ENCODE peak calls at places on chromosomes 2 and 18, in four cellular contexts. One of them, this sample, is unnamed.

GRCh38 chr2:85707304-85707703 is 13.1 kb downstream of the GNLY start:
- DNase-seq in SK-N-SH: peak
- DNase-seq in HepG2: peak
- DNase-seq in K562: peak
- DNase-seq in this sample: peak

GRCh38 chr2:217220228-217221013 is 360.6 kb upstream of the TNP1 start:
- DNase-seq in SK-N-SH: no peak
- DNase-seq in K562: no peak
- DNase-seq in HepG2: no peak
- DNase-seq in this sample: no peak

GRCh38 chr2:176710657-176711197 is 441.5 kb downstream of the MTX2 start:
- DNase-seq in K562: no peak
- DNase-seq in HepG2: no peak
- DNase-seq in SK-N-SH: peak
- DNase-seq in this sample: no peak

GRCh38 chr2:48531141-48531648 is 1.2 kb downstream of the STON1 start:
- DNase-seq in HepG2: peak
- DNase-seq in K562: no peak
- DNase-seq in SK-N-SH: peak
- DNase-seq in this sample: no peak

GRCh38 chr18:63213331-63213900 is 106.2 kb downstream of the BCL2 start:
- DNase-seq in K562: no peak
- DNase-seq in HepG2: no peak
- DNase-seq in SK-N-SH: no peak
- DNase-seq in this sample: no peak

GRCh38 chr2:48482313-48482712 is 47.6 kb upstream of the STON1 start:
- DNase-seq in HepG2: no peak
- DNase-seq in K562: no peak
- DNase-seq in SK-N-SH: no peak
- DNase-seq in this sample: no peak

GRCh38 chr2:28437142-28437835 is 44.6 kb downstream of the FOSL2 start:
- DNase-seq in HepG2: no peak
- DNase-seq in K562: no peak
- DNase-seq in SK-N-SH: peak
- DNase-seq in this sample: no peak

GRCh38 chr18:58601468-58602266 is 27.2 kb downstream of the ALPK2 start:
- DNase-seq in SK-N-SH: no peak
- DNase-seq in HepG2: no peak
- DNase-seq in K562: no peak
- DNase-seq in this sample: no peak

GRCh38 chr18:57931038-57931437 is 113.0 kb upstream of the NEDD4L start:
- DNase-seq in K562: no peak
- DNase-seq in SK-N-SH: no peak
- DNase-seq in HepG2: no peak
- DNase-seq in this sample: peak

GRCh38 chr2:207206001-207206400 is 40.3 kb upstream of the KLF7 start:
- DNase-seq in K562: no peak
- DNase-seq in SK-N-SH: no peak
- DNase-seq in HepG2: no peak
- DNase-seq in this sample: no peak

GRCh38 chr2:18132697-18133096 is 254.2 kb downstream of the KCNS3 start:
- DNase-seq in K562: no peak
- DNase-seq in SK-N-SH: no peak
- DNase-seq in HepG2: no peak
- DNase-seq in this sample: no peak

GRCh38 chr2:163812926-163813520 is 77.2 kb upstream of the FIGN start:
- DNase-seq in SK-N-SH: no peak
- DNase-seq in HepG2: no peak
- DNase-seq in K562: no peak
- DNase-seq in this sample: no peak

GRCh38 chr2:163008642-163009041 is 170.1 kb upstream of the KCNH7 start:
- DNase-seq in SK-N-SH: no peak
- DNase-seq in K562: no peak
- DNase-seq in HepG2: no peak
- DNase-seq in this sample: no peak

GRCh38 chr2:187581125-187581896 is 27.1 kb upstream of the TFPI start:
- DNase-seq in K562: peak
- DNase-seq in HepG2: peak
- DNase-seq in SK-N-SH: peak
- DNase-seq in this sample: no peak

GRCh38 chr2:174939046-174939445 is 66.1 kb downstream of the CHN1 start:
- DNase-seq in HepG2: no peak
- DNase-seq in SK-N-SH: no peak
- DNase-seq in K562: no peak
- DNase-seq in this sample: no peak

GRCh38 chr2:129893244-129893643 is 86.2 kb upstream of the RAB6C start:
- DNase-seq in HepG2: no peak
- DNase-seq in SK-N-SH: no peak
- DNase-seq in K562: no peak
- DNase-seq in this sample: no peak

GRCh38 chr2:82939211-82939610 is 1519.9 kb downstream of the SUCLG1 start:
- DNase-seq in K562: no peak
- DNase-seq in HepG2: no peak
- DNase-seq in SK-N-SH: no peak
- DNase-seq in this sample: no peak

GRCh38 chr2:227472265-227473018 is 486 bp downstream of the AGFG1 start:
- DNase-seq in HepG2: no peak
- DNase-seq in SK-N-SH: peak
- DNase-seq in K562: peak
- DNase-seq in this sample: peak

GRCh38 chr2:231563378-231563961 is 29.2 kb upstream of the TEX44 start:
- DNase-seq in K562: peak
- DNase-seq in SK-N-SH: peak
- DNase-seq in HepG2: peak
- DNase-seq in this sample: peak

GRCh38 chr2:113233593-113234550 is 44.8 kb downstream of the PAX8 start:
- DNase-seq in K562: peak
- DNase-seq in SK-N-SH: no peak
- DNase-seq in HepG2: peak
- DNase-seq in this sample: peak

GRCh38 chr18:62810682-62811081 is 95.3 kb downstream of the PHLPP1 start:
- DNase-seq in SK-N-SH: no peak
- DNase-seq in K562: no peak
- DNase-seq in HepG2: no peak
- DNase-seq in this sample: no peak

GRCh38 chr18:47215554-47216138 is 35.8 kb downstream of the SKOR2 start:
- DNase-seq in K562: peak
- DNase-seq in SK-N-SH: peak
- DNase-seq in HepG2: peak
- DNase-seq in this sample: no peak

GRCh38 chr2:29766191-29766590 is 155.2 kb downstream of the ALK start:
- DNase-seq in HepG2: no peak
- DNase-seq in SK-N-SH: no peak
- DNase-seq in K562: no peak
- DNase-seq in this sample: no peak

GRCh38 chr2:8028036-8028435 is 653.8 kb upstream of the ID2 start:
- DNase-seq in SK-N-SH: no peak
- DNase-seq in K562: no peak
- DNase-seq in HepG2: no peak
- DNase-seq in this sample: no peak

GRCh38 chr18:50638623-50639398 is 78.9 kb downstream of the MAPK4 start:
- DNase-seq in K562: no peak
- DNase-seq in HepG2: no peak
- DNase-seq in SK-N-SH: no peak
- DNase-seq in this sample: no peak

GRCh38 chr18:9454061-9454703 is 21.1 kb upstream of the RALBP1 start:
- DNase-seq in HepG2: no peak
- DNase-seq in K562: no peak
- DNase-seq in SK-N-SH: no peak
- DNase-seq in this sample: no peak

GRCh38 chr2:239159476-239159911 is 241.3 kb downstream of the HDAC4 start:
- DNase-seq in HepG2: no peak
- DNase-seq in SK-N-SH: no peak
- DNase-seq in K562: no peak
- DNase-seq in this sample: peak

GRCh38 chr2:121999273-121999672 is 243.8 kb downstream of the TSN start:
- DNase-seq in SK-N-SH: peak
- DNase-seq in HepG2: no peak
- DNase-seq in K562: peak
- DNase-seq in this sample: no peak

GRCh38 chr18:6629635-6630140 is 99.8 kb upstream of the ARHGAP28 start:
- DNase-seq in K562: no peak
- DNase-seq in HepG2: no peak
- DNase-seq in SK-N-SH: no peak
- DNase-seq in this sample: no peak

GRCh38 chr2:113240915-113241911 is 37.5 kb downstream of the PAX8 start:
- DNase-seq in SK-N-SH: peak
- DNase-seq in K562: peak
- DNase-seq in HepG2: peak
- DNase-seq in this sample: peak

DNA sequence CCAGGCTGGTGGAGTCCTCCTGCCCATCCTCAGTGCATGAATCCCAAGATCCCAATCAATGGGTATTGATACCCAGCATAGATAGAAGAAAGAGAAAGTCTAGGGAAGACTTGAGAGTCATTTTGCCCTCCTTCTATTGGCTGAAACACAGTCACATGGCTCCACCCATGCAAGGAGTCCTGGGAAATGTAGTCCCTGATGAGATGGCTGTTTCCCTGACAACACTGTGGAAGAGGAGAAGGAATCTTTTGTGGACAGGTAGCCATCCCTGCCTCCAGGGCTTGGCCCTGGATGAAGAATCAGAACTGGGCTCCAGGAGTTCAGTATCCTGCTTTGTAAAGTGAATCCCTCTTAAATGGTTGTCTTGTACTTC is 35.9 kb downstream of the MROH2A start:
- DNase-seq in K562: peak
- DNase-seq in HepG2: no peak
- DNase-seq in SK-N-SH: no peak
- DNase-seq in this sample: no peak
- TF ChIP-seq POLR2AphosphoS5 in K562: no peak
- TF ChIP-seq POLR2AphosphoS5 in HepG2: no peak
- TF ChIP-seq POLR2AphosphoS5 in SK-N-SH: no peak
- TF ChIP-seq POLR2AphosphoS5 in this sample: no peak

GRCh38 chr2:55416826-55417568 is 2.7 kb downstream of the CCDC88A start:
- DNase-seq in HepG2: no peak
- DNase-seq in K562: no peak
- DNase-seq in SK-N-SH: no peak
- DNase-seq in this sample: no peak
- H3K4me3 ChIP-seq in HepG2: peak
- H3K4me3 ChIP-seq in K562: peak
- H3K4me3 ChIP-seq in SK-N-SH: peak
- H3K4me3 ChIP-seq in this sample: no peak

GRCh38 chr2:161273038-161273760 is 35.0 kb upstream of the PSMD14 start:
- DNase-seq in K562: peak
- DNase-seq in SK-N-SH: peak
- DNase-seq in HepG2: peak
- DNase-seq in this sample: no peak
- TF ChIP-seq CTCF in K562: peak
- TF ChIP-seq CTCF in SK-N-SH: peak
- TF ChIP-seq CTCF in HepG2: peak
- TF ChIP-seq CTCF in this sample: peak

GRCh38 chr18:72993245-72993644 is 125.5 kb upstream of the NETO1 start:
- DNase-seq in HepG2: no peak
- DNase-seq in K562: no peak
- DNase-seq in SK-N-SH: no peak
- DNase-seq in this sample: no peak
- TF ChIP-seq POLR2AphosphoS5 in HepG2: no peak
- TF ChIP-seq POLR2AphosphoS5 in K562: no peak
- TF ChIP-seq POLR2AphosphoS5 in SK-N-SH: no peak
- TF ChIP-seq POLR2AphosphoS5 in this sample: no peak

DNA sequence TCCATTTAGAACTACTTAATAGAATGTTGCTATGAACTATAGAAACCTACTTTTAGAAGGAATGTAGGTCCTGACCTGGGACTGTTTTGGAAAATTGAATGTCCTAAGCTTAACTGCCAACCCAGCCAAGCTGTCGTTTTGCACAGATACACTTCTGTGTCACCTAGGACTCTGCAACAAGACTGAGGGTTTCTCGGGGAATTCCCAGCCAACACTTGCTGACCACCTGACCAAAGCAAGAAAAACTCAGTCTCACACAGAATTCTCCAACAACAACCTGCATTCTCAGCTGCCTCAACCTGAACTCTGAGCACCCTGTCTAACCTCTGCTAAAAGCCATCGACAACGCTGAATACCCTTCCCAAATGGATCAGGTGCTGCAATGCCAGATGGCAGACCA is 128.2 kb downstream of the SS18 start:
- DNase-seq in HepG2: no peak
- DNase-seq in K562: no peak
- DNase-seq in SK-N-SH: no peak
- DNase-seq in this sample: no peak
- H3K4me3 ChIP-seq in HepG2: no peak
- H3K4me3 ChIP-seq in K562: no peak
- H3K4me3 ChIP-seq in SK-N-SH: no peak
- H3K4me3 ChIP-seq in this sample: no peak

DNA sequence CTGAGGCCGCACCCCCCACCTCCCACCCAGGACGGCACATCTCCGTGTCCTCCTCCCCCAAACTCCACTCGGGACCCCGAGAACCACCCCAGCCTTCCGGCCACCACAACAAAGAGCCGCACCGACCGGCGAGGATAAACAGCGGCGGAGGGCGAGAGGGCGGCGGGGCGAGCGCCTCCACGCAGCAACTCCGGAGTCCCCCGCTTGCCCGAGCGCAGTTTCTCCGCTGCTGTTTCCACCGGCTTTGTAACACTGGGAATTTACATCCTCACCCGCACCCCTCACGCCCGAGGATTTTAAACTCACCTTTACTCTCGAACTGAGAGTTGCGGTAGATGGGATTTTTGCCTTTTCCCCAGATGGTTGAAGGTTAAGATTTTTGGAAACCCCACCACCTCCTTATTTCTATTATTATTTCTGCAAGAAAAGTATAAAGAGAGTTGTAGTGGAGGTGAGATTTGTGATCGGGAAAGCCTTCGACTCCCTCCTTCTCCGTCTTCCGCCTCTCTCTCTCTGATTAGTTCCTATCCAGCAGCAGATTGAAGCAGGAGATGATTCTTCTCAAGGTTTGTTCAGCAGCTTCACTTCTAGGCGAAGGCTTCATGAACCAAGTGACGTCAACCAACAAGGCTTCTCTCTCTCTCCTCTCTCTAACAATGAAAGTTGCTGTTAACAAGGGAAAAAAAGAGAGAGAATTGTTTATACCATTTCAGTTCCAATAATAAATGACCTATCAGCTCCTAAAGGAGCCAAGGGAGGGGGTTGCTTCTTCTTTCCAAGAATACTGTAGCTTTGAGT is at the start of gene BAZ2B:
- DNase-seq in K562: peak
- DNase-seq in SK-N-SH: peak
- DNase-seq in HepG2: peak
- DNase-seq in this sample: peak
- TF ChIP-seq CTCF in K562: no peak
- TF ChIP-seq CTCF in SK-N-SH: no peak
- TF ChIP-seq CTCF in HepG2: peak
- TF ChIP-seq CTCF in this sample: no peak

GRCh38 chr2:237421542-237422047 is 7.6 kb upstream of the COL6A3 start:
- DNase-seq in SK-N-SH: peak
- DNase-seq in HepG2: peak
- DNase-seq in K562: peak
- DNase-seq in this sample: peak
- TF ChIP-seq POLR2AphosphoS5 in SK-N-SH: no peak
- TF ChIP-seq POLR2AphosphoS5 in HepG2: no peak
- TF ChIP-seq POLR2AphosphoS5 in K562: no peak
- TF ChIP-seq POLR2AphosphoS5 in this sample: peak

This sample was measured in stomach.